ENCODE peak calls at places on chromosomes 16 and 17, in five cellular contexts. One of them, this sample, is unnamed.

GRCh38 chr17:81929253-81930141 is 2.0 kb upstream of the MAFG start:
- DNase-seq in kidney epithelial cell: no peak
- DNase-seq in activated CD8-positive, alpha-beta memory T cell treated with anti-CD3 and anti-CD28 coated beads for 4 hours: no peak
- DNase-seq in activated effector memory CD4-positive, alpha-beta T cell treated with Interleukin-2 at 50 U/mL for 16 hours: no peak
- DNase-seq in skeletal muscle cell: no peak
- DNase-seq in this sample: no peak

GRCh38 chr16:11799509-11800384 is 2.7 kb upstream of the ZC3H7A start:
- DNase-seq in kidney epithelial cell: no peak
- DNase-seq in activated CD8-positive, alpha-beta memory T cell treated with anti-CD3 and anti-CD28 coated beads for 4 hours: no peak
- DNase-seq in activated effector memory CD4-positive, alpha-beta T cell treated with Interleukin-2 at 50 U/mL for 16 hours: no peak
- DNase-seq in skeletal muscle cell: no peak
- DNase-seq in this sample: no peak

GRCh38 chr17:44269795-44270320 is 1.9 kb upstream of the SLC4A1 start:
- DNase-seq in kidney epithelial cell: no peak
- DNase-seq in activated CD8-positive, alpha-beta memory T cell treated with anti-CD3 and anti-CD28 coated beads for 4 hours: no peak
- DNase-seq in activated effector memory CD4-positive, alpha-beta T cell treated with Interleukin-2 at 50 U/mL for 16 hours: no peak
- DNase-seq in skeletal muscle cell: peak
- DNase-seq in this sample: no peak

GRCh38 chr17:29141484-29141835 is 38.7 kb downstream of the MYO18A start:
- DNase-seq in kidney epithelial cell: no peak
- DNase-seq in activated CD8-positive, alpha-beta memory T cell treated with anti-CD3 and anti-CD28 coated beads for 4 hours: no peak
- DNase-seq in activated effector memory CD4-positive, alpha-beta T cell treated with Interleukin-2 at 50 U/mL for 16 hours: no peak
- DNase-seq in skeletal muscle cell: no peak
- DNase-seq in this sample: no peak

GRCh38 chr17:73956595-73957465 is 246.6 kb upstream of the RPL38 start:
- DNase-seq in kidney epithelial cell: no peak
- DNase-seq in activated CD8-positive, alpha-beta memory T cell treated with anti-CD3 and anti-CD28 coated beads for 4 hours: peak
- DNase-seq in activated effector memory CD4-positive, alpha-beta T cell treated with Interleukin-2 at 50 U/mL for 16 hours: no peak
- DNase-seq in skeletal muscle cell: no peak
- DNase-seq in this sample: no peak

GRCh38 chr17:8210761-8211458 is 535 bp upstream of the AURKB start:
- DNase-seq in kidney epithelial cell: no peak
- DNase-seq in activated CD8-positive, alpha-beta memory T cell treated with anti-CD3 and anti-CD28 coated beads for 4 hours: no peak
- DNase-seq in activated effector memory CD4-positive, alpha-beta T cell treated with Interleukin-2 at 50 U/mL for 16 hours: no peak
- DNase-seq in skeletal muscle cell: no peak
- DNase-seq in this sample: no peak

GRCh38 chr17:5941258-5941657 is 128.9 kb upstream of the WSCD1 start:
- DNase-seq in kidney epithelial cell: no peak
- DNase-seq in activated CD8-positive, alpha-beta memory T cell treated with anti-CD3 and anti-CD28 coated beads for 4 hours: no peak
- DNase-seq in activated effector memory CD4-positive, alpha-beta T cell treated with Interleukin-2 at 50 U/mL for 16 hours: no peak
- DNase-seq in skeletal muscle cell: no peak
- DNase-seq in this sample: no peak

GRCh38 chr17:51761105-51761504 is 397.4 kb downstream of the CA10 start:
- DNase-seq in kidney epithelial cell: no peak
- DNase-seq in activated CD8-positive, alpha-beta memory T cell treated with anti-CD3 and anti-CD28 coated beads for 4 hours: no peak
- DNase-seq in activated effector memory CD4-positive, alpha-beta T cell treated with Interleukin-2 at 50 U/mL for 16 hours: no peak
- DNase-seq in skeletal muscle cell: no peak
- DNase-seq in this sample: no peak

GRCh38 chr16:18797746-18798145 is 3.6 kb downstream of the ARL6IP1 start:
- DNase-seq in kidney epithelial cell: no peak
- DNase-seq in activated CD8-positive, alpha-beta memory T cell treated with anti-CD3 and anti-CD28 coated beads for 4 hours: no peak
- DNase-seq in activated effector memory CD4-positive, alpha-beta T cell treated with Interleukin-2 at 50 U/mL for 16 hours: no peak
- DNase-seq in skeletal muscle cell: no peak
- DNase-seq in this sample: no peak

GRCh38 chr16:30741461-30741914 is 6.7 kb upstream of the PHKG2 start:
- DNase-seq in kidney epithelial cell: peak
- DNase-seq in activated CD8-positive, alpha-beta memory T cell treated with anti-CD3 and anti-CD28 coated beads for 4 hours: no peak
- DNase-seq in activated effector memory CD4-positive, alpha-beta T cell treated with Interleukin-2 at 50 U/mL for 16 hours: no peak
- DNase-seq in skeletal muscle cell: peak
- DNase-seq in this sample: no peak

GRCh38 chr16:11253009-11253994 is 2.7 kb downstream of the SOCS1 start:
- DNase-seq in kidney epithelial cell: no peak
- DNase-seq in activated CD8-positive, alpha-beta memory T cell treated with anti-CD3 and anti-CD28 coated beads for 4 hours: no peak
- DNase-seq in activated effector memory CD4-positive, alpha-beta T cell treated with Interleukin-2 at 50 U/mL for 16 hours: peak
- DNase-seq in skeletal muscle cell: no peak
- DNase-seq in this sample: peak

GRCh38 chr17:81422776-81423697 is 27.8 kb downstream of the BAHCC1 start:
- DNase-seq in kidney epithelial cell: peak
- DNase-seq in activated CD8-positive, alpha-beta memory T cell treated with anti-CD3 and anti-CD28 coated beads for 4 hours: no peak
- DNase-seq in activated effector memory CD4-positive, alpha-beta T cell treated with Interleukin-2 at 50 U/mL for 16 hours: no peak
- DNase-seq in skeletal muscle cell: peak
- DNase-seq in this sample: no peak

GRCh38 chr17:76998839-76999238 is 130.6 kb downstream of the MGAT5B start:
- DNase-seq in kidney epithelial cell: no peak
- DNase-seq in activated CD8-positive, alpha-beta memory T cell treated with anti-CD3 and anti-CD28 coated beads for 4 hours: no peak
- DNase-seq in activated effector memory CD4-positive, alpha-beta T cell treated with Interleukin-2 at 50 U/mL for 16 hours: no peak
- DNase-seq in skeletal muscle cell: no peak
- DNase-seq in this sample: no peak

GRCh38 chr16:1900452-1900774 is 17.8 kb downstream of the HS3ST6 start:
- DNase-seq in kidney epithelial cell: no peak
- DNase-seq in activated CD8-positive, alpha-beta memory T cell treated with anti-CD3 and anti-CD28 coated beads for 4 hours: no peak
- DNase-seq in activated effector memory CD4-positive, alpha-beta T cell treated with Interleukin-2 at 50 U/mL for 16 hours: no peak
- DNase-seq in skeletal muscle cell: no peak
- DNase-seq in this sample: no peak

GRCh38 chr17:3447625-3448024 is 14.0 kb upstream of the OR1E2 start:
- DNase-seq in kidney epithelial cell: no peak
- DNase-seq in activated CD8-positive, alpha-beta memory T cell treated with anti-CD3 and anti-CD28 coated beads for 4 hours: no peak
- DNase-seq in activated effector memory CD4-positive, alpha-beta T cell treated with Interleukin-2 at 50 U/mL for 16 hours: no peak
- DNase-seq in skeletal muscle cell: no peak
- DNase-seq in this sample: no peak

GRCh38 chr16:88790312-88791150 is 5.5 kb upstream of the PIEZO1 start:
- DNase-seq in kidney epithelial cell: no peak
- DNase-seq in activated CD8-positive, alpha-beta memory T cell treated with anti-CD3 and anti-CD28 coated beads for 4 hours: no peak
- DNase-seq in activated effector memory CD4-positive, alpha-beta T cell treated with Interleukin-2 at 50 U/mL for 16 hours: peak
- DNase-seq in skeletal muscle cell: no peak
- DNase-seq in this sample: peak

GRCh38 chr17:78226752-78227454 is 4.5 kb upstream of the TMEM235 start:
- DNase-seq in kidney epithelial cell: no peak
- DNase-seq in activated CD8-positive, alpha-beta memory T cell treated with anti-CD3 and anti-CD28 coated beads for 4 hours: no peak
- DNase-seq in activated effector memory CD4-positive, alpha-beta T cell treated with Interleukin-2 at 50 U/mL for 16 hours: no peak
- DNase-seq in skeletal muscle cell: no peak
- DNase-seq in this sample: no peak

GRCh38 chr16:76450890-76451289 is 173.7 kb downstream of the CNTNAP4 start:
- DNase-seq in kidney epithelial cell: no peak
- DNase-seq in activated CD8-positive, alpha-beta memory T cell treated with anti-CD3 and anti-CD28 coated beads for 4 hours: no peak
- DNase-seq in activated effector memory CD4-positive, alpha-beta T cell treated with Interleukin-2 at 50 U/mL for 16 hours: no peak
- DNase-seq in skeletal muscle cell: no peak
- DNase-seq in this sample: no peak

GRCh38 chr17:80455328-80455710 is 21.1 kb downstream of the NPTX1 start:
- DNase-seq in kidney epithelial cell: no peak
- DNase-seq in activated CD8-positive, alpha-beta memory T cell treated with anti-CD3 and anti-CD28 coated beads for 4 hours: no peak
- DNase-seq in activated effector memory CD4-positive, alpha-beta T cell treated with Interleukin-2 at 50 U/mL for 16 hours: no peak
- DNase-seq in skeletal muscle cell: no peak
- DNase-seq in this sample: no peak

GRCh38 chr17:70050931-70051330 is 24.1 kb upstream of the KCNJ16 start:
- DNase-seq in kidney epithelial cell: no peak
- DNase-seq in activated CD8-positive, alpha-beta memory T cell treated with anti-CD3 and anti-CD28 coated beads for 4 hours: no peak
- DNase-seq in activated effector memory CD4-positive, alpha-beta T cell treated with Interleukin-2 at 50 U/mL for 16 hours: no peak
- DNase-seq in skeletal muscle cell: no peak
- DNase-seq in this sample: no peak

GRCh38 chr17:36094746-36095145 is 4.8 kb upstream of the CCL3 start:
- DNase-seq in kidney epithelial cell: no peak
- DNase-seq in activated CD8-positive, alpha-beta memory T cell treated with anti-CD3 and anti-CD28 coated beads for 4 hours: no peak
- DNase-seq in activated effector memory CD4-positive, alpha-beta T cell treated with Interleukin-2 at 50 U/mL for 16 hours: no peak
- DNase-seq in skeletal muscle cell: no peak
- DNase-seq in this sample: no peak

GRCh38 chr16:75266738-75267630 is 15.6 kb upstream of the BCAR1 start:
- DNase-seq in kidney epithelial cell: no peak
- DNase-seq in activated CD8-positive, alpha-beta memory T cell treated with anti-CD3 and anti-CD28 coated beads for 4 hours: no peak
- DNase-seq in activated effector memory CD4-positive, alpha-beta T cell treated with Interleukin-2 at 50 U/mL for 16 hours: no peak
- DNase-seq in skeletal muscle cell: no peak
- DNase-seq in this sample: no peak

GRCh38 chr16:56956756-56957155 is 5.0 kb upstream of the CETP start:
- DNase-seq in kidney epithelial cell: no peak
- DNase-seq in activated CD8-positive, alpha-beta memory T cell treated with anti-CD3 and anti-CD28 coated beads for 4 hours: no peak
- DNase-seq in activated effector memory CD4-positive, alpha-beta T cell treated with Interleukin-2 at 50 U/mL for 16 hours: no peak
- DNase-seq in skeletal muscle cell: no peak
- DNase-seq in this sample: no peak